ENCODE peak calls at places on chromosomes 6 and 20, in ten cellular contexts. One of them, this sample, is unnamed.

GRCh38 chr6:151372164-151372563 is 19.2 kb downstream of the ZBTB2 start:
- DNase-seq in NK-92 treated with Interleukin-12 subunit alpha and Interleukin-12 subunit beta, amount 100 ng/mL, for 24 hours: peak
- DNase-seq in GM12865: no peak
- DNase-seq in T-cell: no peak
- DNase-seq in amygdala: no peak
- DNase-seq in H7: no peak
- DNase-seq in RWPE1: no peak
- DNase-seq in activated CD4-positive, alpha-beta T cell treated with anti-CD3 and anti-CD28 coated beads, Interleukin-2, amount 50 U/mL, for 48 hours: peak
- DNase-seq in activated CD8-positive, alpha-beta memory T cell treated with anti-CD3 and anti-CD28 coated beads, Interleukin-2, amount 10 ng/mL, durations not matched to agents 7 days and 5 days: peak
- DNase-seq in GM04504: no peak
- DNase-seq in this sample: no peak

GRCh38 chr20:50335105-50335504 is 144.5 kb downstream of the CEBPB start:
- DNase-seq in NK-92 treated with Interleukin-12 subunit alpha and Interleukin-12 subunit beta, amount 100 ng/mL, for 24 hours: peak
- DNase-seq in GM12865: peak
- DNase-seq in T-cell: no peak
- DNase-seq in amygdala: no peak
- DNase-seq in H7: peak
- DNase-seq in RWPE1: peak
- DNase-seq in activated CD4-positive, alpha-beta T cell treated with anti-CD3 and anti-CD28 coated beads, Interleukin-2, amount 50 U/mL, for 48 hours: no peak
- DNase-seq in activated CD8-positive, alpha-beta memory T cell treated with anti-CD3 and anti-CD28 coated beads, Interleukin-2, amount 10 ng/mL, durations not matched to agents 7 days and 5 days: no peak
- DNase-seq in GM04504: no peak
- DNase-seq in this sample: peak

GRCh38 chr6:32692019-32692418 is 25.6 kb upstream of the HLA-DQB1 start:
- DNase-seq in NK-92 treated with Interleukin-12 subunit alpha and Interleukin-12 subunit beta, amount 100 ng/mL, for 24 hours: peak
- DNase-seq in GM12865: peak
- DNase-seq in T-cell: peak
- DNase-seq in amygdala: no peak
- DNase-seq in H7: peak
- DNase-seq in RWPE1: no peak
- DNase-seq in activated CD4-positive, alpha-beta T cell treated with anti-CD3 and anti-CD28 coated beads, Interleukin-2, amount 50 U/mL, for 48 hours: peak
- DNase-seq in activated CD8-positive, alpha-beta memory T cell treated with anti-CD3 and anti-CD28 coated beads, Interleukin-2, amount 10 ng/mL, durations not matched to agents 7 days and 5 days: peak
- DNase-seq in GM04504: no peak
- DNase-seq in this sample: peak

GRCh38 chr20:43748274-43748673 is 21.5 kb upstream of the GTSF1L start:
- DNase-seq in NK-92 treated with Interleukin-12 subunit alpha and Interleukin-12 subunit beta, amount 100 ng/mL, for 24 hours: peak
- DNase-seq in GM12865: no peak
- DNase-seq in T-cell: no peak
- DNase-seq in amygdala: no peak
- DNase-seq in H7: no peak
- DNase-seq in RWPE1: no peak
- DNase-seq in activated CD4-positive, alpha-beta T cell treated with anti-CD3 and anti-CD28 coated beads, Interleukin-2, amount 50 U/mL, for 48 hours: no peak
- DNase-seq in activated CD8-positive, alpha-beta memory T cell treated with anti-CD3 and anti-CD28 coated beads, Interleukin-2, amount 10 ng/mL, durations not matched to agents 7 days and 5 days: no peak
- DNase-seq in GM04504: no peak
- DNase-seq in this sample: no peak

GRCh38 chr6:10837692-10837996 is 695 bp downstream of the MAK start:
- DNase-seq in NK-92 treated with Interleukin-12 subunit alpha and Interleukin-12 subunit beta, amount 100 ng/mL, for 24 hours: no peak
- DNase-seq in GM12865: peak
- DNase-seq in T-cell: no peak
- DNase-seq in amygdala: no peak
- DNase-seq in H7: peak
- DNase-seq in RWPE1: no peak
- DNase-seq in activated CD4-positive, alpha-beta T cell treated with anti-CD3 and anti-CD28 coated beads, Interleukin-2, amount 50 U/mL, for 48 hours: peak
- DNase-seq in activated CD8-positive, alpha-beta memory T cell treated with anti-CD3 and anti-CD28 coated beads, Interleukin-2, amount 10 ng/mL, durations not matched to agents 7 days and 5 days: peak
- DNase-seq in GM04504: no peak
- DNase-seq in this sample: peak

GRCh38 chr6:90173262-90173926 is 123.2 kb downstream of the BACH2 start:
- DNase-seq in NK-92 treated with Interleukin-12 subunit alpha and Interleukin-12 subunit beta, amount 100 ng/mL, for 24 hours: no peak
- DNase-seq in GM12865: no peak
- DNase-seq in T-cell: no peak
- DNase-seq in amygdala: no peak
- DNase-seq in H7: no peak
- DNase-seq in RWPE1: no peak
- DNase-seq in activated CD4-positive, alpha-beta T cell treated with anti-CD3 and anti-CD28 coated beads, Interleukin-2, amount 50 U/mL, for 48 hours: no peak
- DNase-seq in activated CD8-positive, alpha-beta memory T cell treated with anti-CD3 and anti-CD28 coated beads, Interleukin-2, amount 10 ng/mL, durations not matched to agents 7 days and 5 days: no peak
- DNase-seq in GM04504: no peak
- DNase-seq in this sample: no peak

GRCh38 chr20:22684072-22684762 is 99.8 kb upstream of the FOXA2 start:
- DNase-seq in NK-92 treated with Interleukin-12 subunit alpha and Interleukin-12 subunit beta, amount 100 ng/mL, for 24 hours: peak
- DNase-seq in GM12865: peak
- DNase-seq in T-cell: no peak
- DNase-seq in amygdala: peak
- DNase-seq in H7: peak
- DNase-seq in RWPE1: peak
- DNase-seq in activated CD4-positive, alpha-beta T cell treated with anti-CD3 and anti-CD28 coated beads, Interleukin-2, amount 50 U/mL, for 48 hours: peak
- DNase-seq in activated CD8-positive, alpha-beta memory T cell treated with anti-CD3 and anti-CD28 coated beads, Interleukin-2, amount 10 ng/mL, durations not matched to agents 7 days and 5 days: peak
- DNase-seq in GM04504: peak
- DNase-seq in this sample: peak

GRCh38 chr6:144215402-144215931 is 65.2 kb downstream of the STX11 start:
- DNase-seq in NK-92 treated with Interleukin-12 subunit alpha and Interleukin-12 subunit beta, amount 100 ng/mL, for 24 hours: no peak
- DNase-seq in GM12865: peak
- DNase-seq in T-cell: no peak
- DNase-seq in amygdala: no peak
- DNase-seq in H7: peak
- DNase-seq in RWPE1: no peak
- DNase-seq in activated CD4-positive, alpha-beta T cell treated with anti-CD3 and anti-CD28 coated beads, Interleukin-2, amount 50 U/mL, for 48 hours: peak
- DNase-seq in activated CD8-positive, alpha-beta memory T cell treated with anti-CD3 and anti-CD28 coated beads, Interleukin-2, amount 10 ng/mL, durations not matched to agents 7 days and 5 days: peak
- DNase-seq in GM04504: peak
- DNase-seq in this sample: peak